ENCODE peak calls at places on chromosomes 16 and 17, in five cellular contexts. One of them, this sample, is unnamed.

GRCh38 chr17:63137163-63137562 is 171.1 kb downstream of the TANC2 start:
- DNase-seq in C1 segment of cervical spinal cord: no peak
- DNase-seq in heart right ventricle: no peak
- DNase-seq in amygdala: no peak
- DNase-seq in H54: no peak
- DNase-seq in this sample: no peak

GRCh38 chr17:75611746-75612437 is 21.3 kb upstream of the SMIM5 start:
- DNase-seq in heart right ventricle: no peak
- DNase-seq in H54: no peak
- DNase-seq in C1 segment of cervical spinal cord: no peak
- DNase-seq in amygdala: no peak
- DNase-seq in this sample: no peak

GRCh38 chr16:80973991-80974390 is 32.7 kb downstream of the CMC2 start:
- DNase-seq in amygdala: no peak
- DNase-seq in heart right ventricle: no peak
- DNase-seq in H54: no peak
- DNase-seq in C1 segment of cervical spinal cord: no peak
- DNase-seq in this sample: no peak

GRCh38 chr17:57373071-57373470 is 116.7 kb downstream of the MSI2 start:
- DNase-seq in heart right ventricle: no peak
- DNase-seq in H54: no peak
- DNase-seq in amygdala: no peak
- DNase-seq in C1 segment of cervical spinal cord: no peak
- DNase-seq in this sample: no peak

GRCh38 chr17:7250655-7251329 is 742 bp downstream of the CTDNEP1 start:
- DNase-seq in amygdala: no peak
- DNase-seq in H54: no peak
- DNase-seq in heart right ventricle: no peak
- DNase-seq in C1 segment of cervical spinal cord: no peak
- DNase-seq in this sample: no peak

GRCh38 chr16:1991588-1992474 is 2.1 kb downstream of the SYNGR3 start:
- DNase-seq in C1 segment of cervical spinal cord: peak; percentile 80
- DNase-seq in amygdala: peak; percentile 79
- DNase-seq in heart right ventricle: peak; percentile 93
- DNase-seq in H54: no peak
- DNase-seq in this sample: peak; percentile 83

GRCh38 chr17:343211-343610 is 9.4 kb downstream of the RPH3AL start:
- DNase-seq in amygdala: no peak
- DNase-seq in H54: no peak
- DNase-seq in C1 segment of cervical spinal cord: no peak
- DNase-seq in heart right ventricle: no peak
- DNase-seq in this sample: no peak

GRCh38 chr17:68981288-68981687 is 26.1 kb upstream of the ABCA8 start:
- DNase-seq in heart right ventricle: peak; percentile 67
- DNase-seq in amygdala: no peak
- DNase-seq in H54: peak; percentile 14
- DNase-seq in C1 segment of cervical spinal cord: no peak
- DNase-seq in this sample: peak; percentile 22

GRCh38 chr17:15384142-15384803 is 42.9 kb upstream of the TEKT3 start:
- DNase-seq in H54: no peak
- DNase-seq in heart right ventricle: peak; percentile 42
- DNase-seq in C1 segment of cervical spinal cord: peak; percentile 15
- DNase-seq in amygdala: no peak
- DNase-seq in this sample: peak; percentile 10

GRCh38 chr17:56593741-56594527 is 435 bp downstream of the NOG start:
- DNase-seq in H54: peak; percentile 71
- DNase-seq in heart right ventricle: peak; percentile 28
- DNase-seq in C1 segment of cervical spinal cord: peak; percentile 20
- DNase-seq in amygdala: peak; percentile 13
- DNase-seq in this sample: peak; percentile 41

GRCh38 chr17:8621585-8621984 is 8.9 kb downstream of the MYH10 start:
- DNase-seq in H54: no peak
- DNase-seq in heart right ventricle: no peak
- DNase-seq in C1 segment of cervical spinal cord: no peak
- DNase-seq in amygdala: no peak
- DNase-seq in this sample: no peak

GRCh38 chr17:76529224-76529642 is 8.3 kb downstream of the CYGB start:
- DNase-seq in H54: no peak
- DNase-seq in amygdala: peak; percentile 28
- DNase-seq in heart right ventricle: peak; percentile 81
- DNase-seq in C1 segment of cervical spinal cord: no peak
- DNase-seq in this sample: no peak

GRCh38 chr17:45574376-45574775 is 83.9 kb upstream of the PLEKHM1 start:
- DNase-seq in amygdala: no peak
- DNase-seq in heart right ventricle: no peak
- DNase-seq in C1 segment of cervical spinal cord: no peak
- DNase-seq in H54: no peak
- DNase-seq in this sample: no peak

GRCh38 chr17:79988163-79988971 is 47.3 kb downstream of the TBC1D16 start:
- DNase-seq in H54: peak; percentile 87
- DNase-seq in amygdala: no peak
- DNase-seq in heart right ventricle: no peak
- DNase-seq in C1 segment of cervical spinal cord: no peak
- DNase-seq in this sample: no peak

GRCh38 chr16:53503270-53503911 is 382 bp upstream of the AKTIP start:
- DNase-seq in C1 segment of cervical spinal cord: peak; percentile 100
- DNase-seq in heart right ventricle: peak; percentile 100
- DNase-seq in amygdala: peak; percentile 100
- DNase-seq in H54: peak; percentile 94
- DNase-seq in this sample: peak; percentile 100

GRCh38 chr16:51103590-51103989 is 47.5 kb downstream of the SALL1 start:
- DNase-seq in H54: no peak
- DNase-seq in heart right ventricle: no peak
- DNase-seq in C1 segment of cervical spinal cord: no peak
- DNase-seq in amygdala: no peak
- DNase-seq in this sample: no peak

GRCh38 chr17:67244621-67245072 is 349 bp downstream of the HELZ start:
- DNase-seq in amygdala: no peak
- DNase-seq in C1 segment of cervical spinal cord: no peak
- DNase-seq in heart right ventricle: no peak
- DNase-seq in H54: peak; percentile 25
- DNase-seq in this sample: no peak

GRCh38 chr17:31320791-31321190 is 631 bp downstream of the EVI2A start:
- DNase-seq in amygdala: no peak
- DNase-seq in heart right ventricle: no peak
- DNase-seq in H54: no peak
- DNase-seq in C1 segment of cervical spinal cord: peak; percentile 19
- DNase-seq in this sample: no peak